ENCODE peak calls at places on chromosomes 1 and 21, in nine cellular contexts. H, J, D, F, W, Q, R, Y and O are unnamed samples.

GRCh38 chr1:8134546-8135235 is 108.6 kb upstream of the ERRFI1 start:
- DNase-seq in H (no peak), J (no peak), D (peak; percentile 43), F (peak; percentile 66), W (peak; percentile 65), Q (no peak), R (peak; percentile 68), Y (no peak), O (no peak)

GRCh38 chr1:180586671-180587155 is 27.9 kb downstream of the OVAAL start:
- DNase-seq in H (peak; percentile 80), J (peak; percentile 86), D (peak; percentile 81), F (peak; percentile 58), W (peak; percentile 88), Q (no peak), R (peak; percentile 92), Y (peak; percentile 82), O (peak; percentile 85)

GRCh38 chr1:201505505-201505893 is 1.4 kb downstream of the CSRP1 start:
- DNase-seq in H (peak; percentile 76), J (no peak), D (peak; percentile 80), F (peak; percentile 72), W (peak; percentile 66), Q (no peak), R (peak; percentile 79), Y (peak; percentile 60), O (no peak)

GRCh38 chr1:182845379-182845778 is 6.2 kb downstream of the DHX9 start:
- DNase-seq in H (no peak), J (no peak), D (no peak), F (no peak), W (no peak), Q (no peak), R (no peak), Y (no peak), O (no peak)

GRCh38 chr1:12622506-12622905 is 4.5 kb upstream of the DHRS3 start:
- DNase-seq in H (no peak), J (no peak), D (no peak), F (no peak), W (no peak), Q (no peak), R (no peak), Y (no peak), O (no peak)

GRCh38 chr1:7048395-7048794 is 263.1 kb downstream of the CAMTA1 start:
- DNase-seq in H (no peak), J (no peak), D (no peak), F (no peak), W (no peak), Q (no peak), R (no peak), Y (no peak), O (no peak)

GRCh38 chr1:29123871-29124365 is at the start of gene TMEM200B:
- DNase-seq in H (no peak), J (peak; percentile 55), D (peak; percentile 48), F (no peak), W (no peak), Q (no peak), R (no peak), Y (no peak), O (no peak)

GRCh38 chr1:224656342-224656741 is 40.2 kb downstream of the CNIH3 start:
- DNase-seq in H (no peak), J (no peak), D (no peak), F (no peak), W (no peak), Q (no peak), R (no peak), Y (no peak), O (no peak)

GRCh38 chr1:232319106-232319505 is 310.8 kb downstream of the SIPA1L2 start:
- DNase-seq in H (no peak), J (peak; percentile 18), D (no peak), F (no peak), W (no peak), Q (no peak), R (no peak), Y (no peak), O (peak; percentile 59)

GRCh38 chr21:43778469-43779335 is 2.6 kb upstream of the CSTB start:
- DNase-seq in H (peak; percentile 29), J (peak; percentile 50), D (no peak), F (peak; percentile 40), W (no peak), Q (no peak), R (no peak), Y (no peak), O (no peak)

GRCh38 chr1:27643626-27644368 is 8.8 kb upstream of the FGR start:
- DNase-seq in H (peak; percentile 54), J (peak; percentile 84), D (peak; percentile 82), F (peak; percentile 64), W (peak; percentile 12), Q (no peak), R (peak; percentile 36), Y (peak; percentile 62), O (no peak)

GRCh38 chr21:41583274-41583790 is 75.4 kb upstream of the TMPRSS2 start:
- DNase-seq in H (peak; percentile 8), J (peak; percentile 67), D (no peak), F (no peak), W (no peak), Q (no peak), R (peak; percentile 6), Y (peak; percentile 14), O (peak; percentile 33)

GRCh38 chr1:9481048-9481447 is 58.2 kb upstream of the SLC25A33 start:
- DNase-seq in H (no peak), J (no peak), D (no peak), F (no peak), W (no peak), Q (no peak), R (no peak), Y (no peak), O (no peak)

GRCh38 chr1:169928438-169929209 is 34.9 kb upstream of the SCYL3 start:
- DNase-seq in H (peak; percentile 72), J (peak; percentile 64), D (peak; percentile 69), F (peak; percentile 60), W (peak; percentile 47), Q (peak; percentile 11), R (peak; percentile 62), Y (peak; percentile 60), O (no peak)

GRCh38 chr1:67582625-67583461 is 102.2 kb upstream of the GADD45A start:
- DNase-seq in H (peak; percentile 11), J (no peak), D (no peak), F (no peak), W (no peak), Q (no peak), R (peak; percentile 14), Y (no peak), O (no peak)

GRCh38 chr1:97017895-97018294 is 296.3 kb downstream of the PTBP2 start:
- DNase-seq in H (no peak), J (peak; percentile 38), D (no peak), F (peak; percentile 12), W (no peak), Q (peak; percentile 20), R (no peak), Y (peak; percentile 1), O (no peak)

GRCh38 chr1:155052412-155053400 is 1.6 kb downstream of the ADAM15 start:
- DNase-seq in H (no peak), J (no peak), D (peak; percentile 37), F (no peak), W (no peak), Q (no peak), R (no peak), Y (peak; percentile 29), O (no peak)

GRCh38 chr1:39671433-39671792 is 494 bp downstream of the NT5C1A start:
- DNase-seq in H (no peak), J (no peak), D (peak; percentile 31), F (no peak), W (no peak), Q (no peak), R (no peak), Y (no peak), O (no peak)

GRCh38 chr1:47211796-47212269 is 20.2 kb downstream of the TAL1 start:
- DNase-seq in H (no peak), J (no peak), D (no peak), F (no peak), W (no peak), Q (no peak), R (no peak), Y (no peak), O (no peak)
- H3K4me2 ChIP-seq in H (no peak overlapping the region), J (no peak overlapping the region), D (no peak overlapping the region), F (no peak overlapping the region), W (no peak overlapping the region), Q (no peak overlapping the region), R (no peak overlapping the region), Y (no peak overlapping the region), O (no peak overlapping the region)

GRCh38 chr1:204685236-204686006 is at the start of gene LRRN2:
- DNase-seq in H (no peak), J (no peak), D (peak; percentile 36), F (no peak), W (peak; percentile 8), Q (no peak), R (peak; percentile 30), Y (peak; percentile 28), O (no peak)
- H3K4me2 ChIP-seq in H (no peak within 1 kb of the TSS), J (peak within 1 kb of the TSS; percentile 83), D (peak within 1 kb of the TSS; percentile 31), F (peak within 1 kb of the TSS; percentile 52), W (peak within 1 kb of the TSS; percentile 73), Q (peak within 1 kb of the TSS; percentile 94), R (no peak within 1 kb of the TSS), Y (peak within 1 kb of the TSS; percentile 75), O (peak within 1 kb of the TSS; percentile 38)

GRCh38 chr1:41803656-41804055 is 115.1 kb downstream of the HIVEP3 start:
- DNase-seq in H (no peak), J (no peak), D (no peak), F (no peak), W (no peak), Q (no peak), R (no peak), Y (no peak), O (no peak)

GRCh38 chr1:41802532-41803501 is 115.9 kb downstream of the HIVEP3 start:
- DNase-seq in H (no peak), J (peak; percentile 26), D (peak; percentile 22), F (no peak), W (no peak), Q (no peak), R (no peak), Y (no peak), O (no peak)

GRCh38 chr1:41805771-41806471 is 112.8 kb downstream of the HIVEP3 start:
- DNase-seq in H (no peak), J (no peak), D (no peak), F (no peak), W (no peak), Q (no peak), R (no peak), Y (no peak), O (no peak)

GRCh38 chr1:41806472-41807155 is 112.1 kb downstream of the HIVEP3 start:
- DNase-seq in H (no peak), J (no peak), D (no peak), F (no peak), W (no peak), Q (no peak), R (no peak), Y (no peak), O (no peak)

GRCh38 chr1:41804176-41804575 is 114.5 kb downstream of the HIVEP3 start:
- DNase-seq in H (no peak), J (no peak), D (no peak), F (no peak), W (no peak), Q (no peak), R (no peak), Y (no peak), O (no peak)
- H3K4me2 ChIP-seq in H (no peak overlapping the region), J (no peak overlapping the region), D (no peak overlapping the region), F (no peak overlapping the region), W (no peak overlapping the region), Q (no peak overlapping the region), R (no peak overlapping the region), Y (no peak overlapping the region), O (peak overlapping the region; percentile 83)

DNA sequence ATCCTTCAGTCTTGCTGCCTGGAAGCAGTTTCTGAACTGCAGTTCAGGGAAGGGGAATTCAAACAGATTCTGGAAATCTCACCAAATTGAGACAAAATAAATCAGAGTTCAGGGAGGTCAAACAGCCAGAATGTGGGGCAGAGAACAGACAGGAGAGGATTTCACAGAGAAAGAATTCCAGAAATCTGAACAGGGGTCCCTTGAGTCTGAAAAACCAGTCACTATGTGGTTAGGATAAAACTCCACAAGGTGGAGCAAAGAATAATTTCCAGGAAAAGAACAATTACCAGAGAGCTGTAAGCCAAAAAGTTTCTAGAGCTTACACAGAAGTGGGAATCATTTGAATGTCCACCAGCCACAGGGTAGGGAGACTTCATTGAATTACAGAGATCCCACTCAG is 84.7 kb downstream of the URB2 start:
- DNase-seq in H (no peak), J (no peak), D (peak; percentile 13), F (peak; percentile 3), W (peak; percentile 47), Q (no peak), R (peak; percentile 56), Y (no peak), O (no peak)
- H3K4me2 ChIP-seq in H (no peak overlapping the region), J (no peak overlapping the region), D (no peak overlapping the region), F (no peak overlapping the region), W (no peak overlapping the region), Q (no peak overlapping the region), R (no peak overlapping the region), Y (no peak overlapping the region), O (no peak overlapping the region)